ENCODE peak calls at places on chromosomes 6 and 20, in seven cellular contexts. One of them, this sample, is unnamed.

GRCh38 chr6:169170583-169170955 is 83.1 kb downstream of the THBS2 start:
- DNase-seq in H9: peak
- DNase-seq in H1: no peak
- DNase-seq in IMR-90: no peak
- DNase-seq in neuronal stem cell: no peak
- DNase-seq in mesendoderm: no peak
- DNase-seq in mesenchymal stem cell: no peak
- DNase-seq in this sample: no peak

GRCh38 chr20:25204550-25205276 is 9.2 kb downstream of the ENTPD6 start:
- DNase-seq in H9: no peak
- DNase-seq in H1: no peak
- DNase-seq in IMR-90: no peak
- DNase-seq in neuronal stem cell: no peak
- DNase-seq in mesendoderm: no peak
- DNase-seq in mesenchymal stem cell: no peak
- DNase-seq in this sample: no peak

GRCh38 chr6:150719861-150720260 is 120.2 kb downstream of the PLEKHG1 start:
- DNase-seq in H9: no peak
- DNase-seq in H1: no peak
- DNase-seq in IMR-90: no peak
- DNase-seq in neuronal stem cell: no peak
- DNase-seq in mesendoderm: no peak
- DNase-seq in mesenchymal stem cell: no peak
- DNase-seq in this sample: no peak

GRCh38 chr20:62806383-62807050 is 1.9 kb downstream of the OGFR start:
- DNase-seq in H9: no peak
- DNase-seq in H1: no peak
- DNase-seq in IMR-90: no peak
- DNase-seq in neuronal stem cell: no peak
- DNase-seq in mesendoderm: no peak
- DNase-seq in mesenchymal stem cell: no peak
- DNase-seq in this sample: no peak

GRCh38 chr6:32432050-32432450 is 7.6 kb upstream of the HLA-DRA start:
- DNase-seq in H9: no peak
- DNase-seq in H1: no peak
- DNase-seq in IMR-90: peak
- DNase-seq in neuronal stem cell: no peak
- DNase-seq in mesendoderm: peak
- DNase-seq in mesenchymal stem cell: peak
- DNase-seq in this sample: no peak

GRCh38 chr6:121222656-121223055 is 111.6 kb downstream of the TBC1D32 start:
- DNase-seq in H9: no peak
- DNase-seq in H1: no peak
- DNase-seq in IMR-90: peak
- DNase-seq in neuronal stem cell: no peak
- DNase-seq in mesendoderm: no peak
- DNase-seq in mesenchymal stem cell: peak
- DNase-seq in this sample: peak

GRCh38 chr20:46895906-46896242 is 1.2 kb downstream of the EYA2 start:
- DNase-seq in H9: no peak
- DNase-seq in H1: no peak
- DNase-seq in IMR-90: no peak
- DNase-seq in neuronal stem cell: no peak
- DNase-seq in mesendoderm: no peak
- DNase-seq in mesenchymal stem cell: no peak
- DNase-seq in this sample: no peak

GRCh38 chr6:14910692-14911547 is 334.9 kb upstream of the JARID2 start:
- DNase-seq in H9: no peak
- DNase-seq in H1: no peak
- DNase-seq in IMR-90: peak
- DNase-seq in neuronal stem cell: no peak
- DNase-seq in mesendoderm: no peak
- DNase-seq in mesenchymal stem cell: peak
- DNase-seq in this sample: peak

DNA sequence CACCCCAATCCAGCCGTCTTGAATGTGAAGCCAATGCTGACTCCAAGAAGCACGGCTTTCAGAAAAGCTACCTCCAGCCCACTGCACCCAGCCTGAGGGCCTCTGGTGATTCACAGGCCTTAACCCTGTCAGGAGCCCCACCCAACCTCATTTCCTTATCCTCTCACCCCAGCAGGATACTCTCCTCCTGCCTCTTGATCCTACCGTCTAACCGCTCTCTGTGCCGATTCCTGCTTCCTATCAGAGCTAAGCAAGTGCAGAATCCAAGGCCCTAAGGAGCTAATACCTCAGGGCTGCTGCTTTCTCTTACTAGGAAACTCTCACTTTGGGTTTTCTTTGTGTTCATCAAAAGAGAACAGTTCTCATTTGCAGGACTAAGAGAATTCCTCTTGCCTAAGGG is 47.2 kb downstream of the TRERF1 start:
- DNase-seq in H9: peak
- DNase-seq in H1: peak
- DNase-seq in IMR-90: peak
- DNase-seq in neuronal stem cell: no peak
- DNase-seq in mesendoderm: peak
- DNase-seq in mesenchymal stem cell: peak
- DNase-seq in this sample: peak
- H3K23ac ChIP-seq in H9: no peak
- H3K23ac ChIP-seq in H1: no peak
- H3K23ac ChIP-seq in IMR-90: peak
- H3K23ac ChIP-seq in neuronal stem cell: no peak
- H3K23ac ChIP-seq in mesendoderm: no peak
- H3K23ac ChIP-seq in mesenchymal stem cell: no peak
- H3K23ac ChIP-seq in this sample: no peak

GRCh38 chr6:1212919-1213318 is 99.0 kb upstream of the FOXQ1 start:
- DNase-seq in H9: no peak
- DNase-seq in H1: no peak
- DNase-seq in IMR-90: no peak
- DNase-seq in neuronal stem cell: no peak
- DNase-seq in mesendoderm: no peak
- DNase-seq in mesenchymal stem cell: no peak
- DNase-seq in this sample: no peak
- H3K4ac ChIP-seq in H9: no peak
- H3K4ac ChIP-seq in H1: no peak
- H3K4ac ChIP-seq in IMR-90: no peak
- H3K4ac ChIP-seq in neuronal stem cell: no peak
- H3K4ac ChIP-seq in mesendoderm: no peak
- H3K4ac ChIP-seq in mesenchymal stem cell: no peak
- H3K4ac ChIP-seq in this sample: no peak

DNA sequence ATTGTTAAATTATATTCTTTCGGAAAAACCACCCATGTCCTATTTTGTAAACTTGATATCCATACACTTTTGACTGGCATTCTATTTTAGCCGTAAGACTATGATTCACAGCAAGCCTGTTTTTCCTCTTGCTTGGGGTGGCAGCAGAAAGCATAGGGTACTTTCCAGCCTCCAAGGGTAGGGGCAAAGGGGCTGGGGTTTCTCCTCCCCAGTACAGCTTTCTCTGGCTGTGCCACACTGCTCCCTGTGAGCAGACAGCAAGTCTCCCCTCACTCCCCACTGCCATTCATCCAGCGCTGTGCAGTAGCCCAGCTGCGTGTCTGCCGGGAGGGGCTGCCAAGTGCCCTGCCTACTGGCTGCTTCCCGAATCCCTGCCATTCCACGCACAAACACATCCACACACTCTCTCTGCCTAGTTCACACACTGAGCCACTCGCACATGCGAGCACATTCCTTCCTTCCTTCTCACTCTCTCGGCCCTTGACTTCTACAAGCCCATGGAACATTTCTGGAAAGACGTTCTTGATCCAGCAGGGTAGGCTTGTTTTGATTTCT is 2.1 kb upstream of the ESR1 start:
- DNase-seq in H9: peak
- DNase-seq in H1: no peak
- DNase-seq in IMR-90: no peak
- DNase-seq in neuronal stem cell: no peak
- DNase-seq in mesendoderm: no peak
- DNase-seq in mesenchymal stem cell: no peak
- DNase-seq in this sample: no peak
- H3K23ac ChIP-seq in H9: no peak
- H3K23ac ChIP-seq in H1: no peak
- H3K23ac ChIP-seq in IMR-90: no peak
- H3K23ac ChIP-seq in neuronal stem cell: peak
- H3K23ac ChIP-seq in mesendoderm: no peak
- H3K23ac ChIP-seq in mesenchymal stem cell: no peak
- H3K23ac ChIP-seq in this sample: no peak

GRCh38 chr6:119511024-119511423 is 161.5 kb upstream of the MAN1A1 start:
- DNase-seq in H9: no peak
- DNase-seq in H1: no peak
- DNase-seq in IMR-90: no peak
- DNase-seq in neuronal stem cell: no peak
- DNase-seq in mesendoderm: no peak
- DNase-seq in mesenchymal stem cell: no peak
- DNase-seq in this sample: no peak
- H3K4ac ChIP-seq in H9: no peak
- H3K4ac ChIP-seq in H1: no peak
- H3K4ac ChIP-seq in IMR-90: no peak
- H3K4ac ChIP-seq in neuronal stem cell: no peak
- H3K4ac ChIP-seq in mesendoderm: no peak
- H3K4ac ChIP-seq in mesenchymal stem cell: no peak
- H3K4ac ChIP-seq in this sample: no peak

GRCh38 chr6:1600764-1601615 is 8.7 kb upstream of the FOXC1 start:
- DNase-seq in H9: no peak
- DNase-seq in H1: no peak
- DNase-seq in IMR-90: no peak
- DNase-seq in neuronal stem cell: no peak
- DNase-seq in mesendoderm: no peak
- DNase-seq in mesenchymal stem cell: no peak
- DNase-seq in this sample: no peak
- H3K23ac ChIP-seq in H9: no peak
- H3K23ac ChIP-seq in H1: no peak
- H3K23ac ChIP-seq in IMR-90: no peak
- H3K23ac ChIP-seq in neuronal stem cell: no peak
- H3K23ac ChIP-seq in mesendoderm: no peak
- H3K23ac ChIP-seq in mesenchymal stem cell: no peak
- H3K23ac ChIP-seq in this sample: no peak

DNA sequence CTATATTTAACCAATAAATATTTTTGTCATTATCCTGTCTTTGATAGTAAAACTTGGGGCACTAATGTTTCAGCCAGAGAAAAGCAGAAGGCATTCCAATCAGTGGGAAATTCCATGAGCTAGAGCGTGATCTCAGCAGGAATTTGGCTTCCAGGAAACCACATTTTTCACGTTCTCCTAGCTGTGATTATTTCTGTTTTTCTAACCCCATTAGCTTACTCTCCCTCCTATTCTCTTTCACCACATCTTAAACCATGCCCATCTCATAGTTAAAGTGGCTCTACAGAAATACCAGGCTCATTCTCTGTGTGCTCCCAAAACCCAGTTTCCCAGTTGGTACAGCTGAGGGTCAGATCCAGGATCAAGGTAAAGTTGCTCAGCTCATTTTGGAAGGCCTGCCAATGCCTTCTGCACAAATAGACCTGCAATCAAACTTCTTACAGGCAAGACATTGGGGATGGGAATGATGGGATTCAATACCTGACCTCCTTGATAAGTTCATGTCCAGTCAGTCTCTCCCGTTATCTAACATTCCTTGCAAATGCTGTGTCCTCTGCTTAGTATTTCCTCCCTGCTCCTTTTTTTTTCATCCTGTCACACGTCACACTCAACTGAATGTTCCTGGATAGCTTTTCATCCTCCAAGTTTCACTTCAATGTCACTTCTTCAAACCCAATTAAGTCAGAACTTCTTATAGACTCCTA is 33.1 kb upstream of the TMEM30A start:
- DNase-seq in H9: no peak
- DNase-seq in H1: no peak
- DNase-seq in IMR-90: peak
- DNase-seq in neuronal stem cell: no peak
- DNase-seq in mesendoderm: peak
- DNase-seq in mesenchymal stem cell: peak
- DNase-seq in this sample: no peak
- H3K4ac ChIP-seq in H9: no peak
- H3K4ac ChIP-seq in H1: no peak
- H3K4ac ChIP-seq in IMR-90: peak
- H3K4ac ChIP-seq in neuronal stem cell: no peak
- H3K4ac ChIP-seq in mesendoderm: no peak
- H3K4ac ChIP-seq in mesenchymal stem cell: peak
- H3K4ac ChIP-seq in this sample: no peak

GRCh38 chr6:122406187-122406586 is 6.7 kb downstream of the HSF2 start:
- DNase-seq in H9: no peak
- DNase-seq in H1: no peak
- DNase-seq in IMR-90: no peak
- DNase-seq in neuronal stem cell: no peak
- DNase-seq in mesendoderm: no peak
- DNase-seq in mesenchymal stem cell: no peak
- DNase-seq in this sample: no peak
- H3K23ac ChIP-seq in H9: no peak
- H3K23ac ChIP-seq in H1: no peak
- H3K23ac ChIP-seq in IMR-90: no peak
- H3K23ac ChIP-seq in neuronal stem cell: no peak
- H3K23ac ChIP-seq in mesendoderm: no peak
- H3K23ac ChIP-seq in mesenchymal stem cell: no peak
- H3K23ac ChIP-seq in this sample: no peak

This sample was measured in trophoblast cell.